ENCODE peak calls at places on chromosomes 16 and 17, in six cellular contexts. D is BE2C; V is tibial artery; W is epithelial cell of esophagus; U is CD8-positive, alpha-beta memory T cell; X is ovary. Y is an unnamed sample.

GRCh38 chr16:76389126-76389525 is 111.9 kb downstream of the CNTNAP4 start:
- DNase-seq in D (no peak), X (no peak), V (no peak), U (no peak), W (peak), Y (no peak)

GRCh38 chr17:40487371-40488020 is 13.9 kb downstream of the TNS4 start:
- DNase-seq in V (no peak), D (no peak), U (no peak), X (no peak), W (peak), Y (no peak)

GRCh38 chr16:78324649-78325274 is 225.3 kb downstream of the WWOX start:
- DNase-seq in W (no peak), V (no peak), D (no peak), U (no peak), X (no peak), Y (no peak)

GRCh38 chr16:68700120-68700519 is 37.0 kb upstream of the CDH1 start:
- DNase-seq in W (no peak), D (no peak), X (peak), U (no peak), V (no peak), Y (no peak)

GRCh38 chr16:15509593-15510520 is 75.5 kb downstream of the BMERB1 start:
- DNase-seq in U (peak), D (no peak), W (no peak), X (no peak), V (no peak), Y (no peak)

GRCh38 chr17:2029911-2030778 is at the start of gene DPH1:
- DNase-seq in W (peak), V (peak), U (peak), D (peak), X (peak), Y (peak)

GRCh38 chr17:78356163-78356713 is 3.6 kb downstream of the SOCS3 start:
- DNase-seq in X (no peak), D (no peak), W (peak), V (no peak), U (peak), Y (no peak)

GRCh38 chr16:64092284-64092683 is 1029.6 kb downstream of the CDH11 start:
- DNase-seq in V (no peak), U (no peak), D (no peak), X (no peak), W (peak), Y (no peak)

GRCh38 chr16:3819175-3819527 is 61.4 kb downstream of the CREBBP start:
- DNase-seq in D (no peak), V (no peak), X (no peak), U (no peak), W (no peak), Y (no peak)

GRCh38 chr16:86783626-86784266 is 205.4 kb downstream of the FOXL1 start:
- DNase-seq in D (no peak), X (no peak), U (no peak), W (peak), V (no peak), Y (no peak)

GRCh38 chr17:70110443-70110880 is 35.4 kb downstream of the KCNJ16 start:
- DNase-seq in V (no peak), X (no peak), W (peak), D (no peak), U (no peak), Y (no peak)

GRCh38 chr16:19809121-19809635 is 75.5 kb downstream of the GPRC5B start:
- DNase-seq in X (no peak), V (no peak), D (no peak), U (no peak), W (no peak), Y (no peak)

GRCh38 chr17:40065041-40065770 is 2.4 kb downstream of the THRA start:
- DNase-seq in W (no peak), V (no peak), D (no peak), X (peak), U (no peak), Y (no peak)

GRCh38 chr16:50472472-50472871 is 75.7 kb upstream of the NKD1 start:
- DNase-seq in V (no peak), X (no peak), U (no peak), D (no peak), W (no peak), Y (no peak)

GRCh38 chr16:82011199-82011641 is at the start of gene SDR42E1:
- DNase-seq in U (peak), V (no peak), X (no peak), W (peak), D (no peak), Y (no peak)

GRCh38 chr16:20016234-20016633 is 57.5 kb downstream of the GPR139 start:
- DNase-seq in V (no peak), W (no peak), X (no peak), U (no peak), D (no peak), Y (no peak)

GRCh38 chr17:8894673-8895578 is 27.5 kb upstream of the PIK3R6 start:
- DNase-seq in V (peak), X (no peak), W (peak), D (peak), U (no peak), Y (no peak)

GRCh38 chr16:52366997-52367396 is 179.9 kb downstream of the TOX3 start:
- DNase-seq in X (no peak), W (no peak), U (no peak), D (no peak), V (no peak), Y (no peak)

GRCh38 chr17:82007495-82008257 is 15.0 kb downstream of the CENPX start:
- DNase-seq in X (no peak), U (no peak), D (no peak), V (no peak), W (no peak), Y (no peak)

GRCh38 chr16:87222335-87222734 is 94.9 kb downstream of the C16orf95 start:
- DNase-seq in V (no peak), U (no peak), X (no peak), D (no peak), W (no peak), Y (no peak)

GRCh38 chr16:23895052-23895451 is 59.3 kb downstream of the PRKCB start:
- DNase-seq in X (no peak), W (no peak), D (no peak), V (no peak), U (no peak), Y (no peak)

GRCh38 chr17:6710317-6710716 is 2.9 kb downstream of the SLC13A5 start:
- DNase-seq in W (no peak), X (no peak), U (no peak), V (no peak), D (no peak), Y (no peak)

GRCh38 chr16:86740817-86741799 is 162.8 kb downstream of the FOXL1 start:
- DNase-seq in U (no peak), V (peak), D (no peak), W (peak), X (no peak), Y (peak)

GRCh38 chr16:81873843-81874752 is 95.0 kb downstream of the PLCG2 start:
- DNase-seq in U (peak), V (no peak), X (no peak), W (peak), D (peak), Y (no peak)

GRCh38 chr17:57264250-57264649 is 7.9 kb downstream of the MSI2 start:
- DNase-seq in U (no peak), W (no peak), X (no peak), D (no peak), V (no peak), Y (no peak)

GRCh38 chr17:70313450-70313849 is 144.1 kb downstream of the KCNJ2 start:
- DNase-seq in U (no peak), D (no peak), W (no peak), V (no peak), X (no peak), Y (no peak)

GRCh38 chr17:33451221-33451620 is 158.1 kb upstream of the ASIC2 start:
- DNase-seq in U (no peak), V (no peak), X (no peak), D (no peak), W (no peak), Y (no peak)

GRCh38 chr17:17567114-17567513 is 24.4 kb downstream of the PEMT start:
- DNase-seq in U (no peak), V (no peak), X (no peak), W (no peak), D (no peak), Y (no peak)

GRCh38 chr16:31484491-31485171 is 1.7 kb downstream of the SLC5A2 start:
- DNase-seq in V (no peak), U (no peak), W (no peak), D (no peak), X (peak), Y (no peak)

GRCh38 chr16:53209489-53209888 is 154.7 kb downstream of the CHD9 start:
- DNase-seq in X (no peak), U (no peak), W (no peak), D (no peak), V (no peak), Y (no peak)

GRCh38 chr16:56300901-56301351 is 109.6 kb downstream of the GNAO1 start:
- DNase-seq in V (no peak), X (no peak), D (no peak), U (no peak), W (no peak), Y (no peak)

GRCh38 chr16:50591800-50592771 is 43.9 kb downstream of the NKD1 start:
- DNase-seq in X (peak), W (no peak), U (no peak), D (no peak), V (peak), Y (peak)

GRCh38 chr16:69463876-69464275 is 39.5 kb downstream of the CYB5B start:
- DNase-seq in V (no peak), U (no peak), X (no peak), D (no peak), W (no peak), Y (no peak)

GRCh38 chr16:67053767-67054334 is 24.9 kb downstream of the CBFB start:
- DNase-seq in W (peak), V (no peak), U (no peak), D (no peak), X (no peak), Y (no peak)

GRCh38 chr17:49996495-49997255 is 1.7 kb upstream of the DLX3 start:
- DNase-seq in V (peak), W (no peak), U (peak), X (peak), D (peak), Y (no peak)

GRCh38 chr16:67186550-67186950 is 2.8 kb upstream of the MATCAP1 start:
- DNase-seq in V (no peak), U (no peak), W (peak), D (no peak), X (peak), Y (no peak)

GRCh38 chr17:9022553-9023388 is 1.5 kb downstream of the NTN1 start:
- DNase-seq in V (peak), D (no peak), X (no peak), U (no peak), W (peak), Y (no peak)

GRCh38 chr17:60359415-60359814 is 32.5 kb downstream of the USP32 start:
- DNase-seq in U (no peak), V (no peak), X (no peak), W (no peak), D (no peak), Y (no peak)

GRCh38 chr16:79943738-79944137 is 343.2 kb upstream of the MAF start:
- DNase-seq in W (peak), V (no peak), X (no peak), U (no peak), D (no peak), Y (no peak)

GRCh38 chr17:75270966-75271232 is at the start of gene MIF4GD:
- DNase-seq in D (no peak), V (no peak), U (no peak), X (no peak), W (no peak), Y (no peak)

DNA sequence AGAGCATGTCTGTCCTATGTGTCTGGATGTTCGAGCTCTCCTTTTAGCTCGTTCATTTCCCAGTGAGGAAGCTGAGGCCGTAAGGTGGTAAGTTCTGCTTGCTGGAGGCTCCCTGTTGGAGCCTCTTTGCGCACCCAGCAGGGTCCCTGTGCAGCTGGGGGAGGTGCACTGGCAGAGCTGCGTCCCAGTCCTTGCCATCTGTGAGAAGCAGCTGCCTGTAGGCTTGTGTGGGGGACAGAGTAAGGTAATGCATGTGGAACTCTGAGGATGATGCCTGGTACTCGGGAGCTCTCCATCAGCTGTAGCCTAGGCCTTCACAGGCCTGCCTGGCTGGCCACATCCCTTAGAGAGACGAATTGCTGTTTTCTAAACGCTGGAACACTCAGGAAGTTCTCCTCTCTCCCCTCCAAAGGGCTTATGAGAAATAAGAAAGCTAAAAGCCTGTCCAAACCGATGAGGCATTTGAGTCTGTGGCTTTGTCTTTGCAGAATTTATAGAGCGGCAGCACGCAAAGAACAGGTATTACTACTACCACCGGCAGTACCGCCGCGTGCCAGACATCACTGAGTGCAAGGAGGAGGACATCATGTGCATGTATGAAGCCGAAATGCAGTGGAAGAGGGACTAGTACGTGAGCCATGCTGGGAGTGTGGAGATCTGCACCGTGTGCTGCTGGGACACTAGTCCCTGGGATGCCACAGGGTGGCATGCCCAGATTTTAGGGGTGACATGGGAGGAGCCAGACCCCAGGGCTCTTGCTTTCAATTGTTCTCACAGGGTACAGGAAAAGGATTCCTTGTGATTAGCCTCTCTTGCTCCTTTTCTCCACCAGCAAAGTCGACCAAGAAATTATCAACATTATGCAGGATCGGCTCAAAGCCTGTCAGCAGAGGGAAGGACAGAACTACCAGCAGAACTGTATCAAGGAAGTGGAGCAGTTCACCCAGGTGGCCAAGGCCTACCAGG is 1.6 kb downstream of the NDUFB10 start:
- DNase-seq in V (no peak), D (peak), X (peak), U (no peak), W (peak), Y (no peak)
- H3K4me3 ChIP-seq in V (no peak), D (peak), X (peak), U (peak), W (peak), Y (no peak)

DNA sequence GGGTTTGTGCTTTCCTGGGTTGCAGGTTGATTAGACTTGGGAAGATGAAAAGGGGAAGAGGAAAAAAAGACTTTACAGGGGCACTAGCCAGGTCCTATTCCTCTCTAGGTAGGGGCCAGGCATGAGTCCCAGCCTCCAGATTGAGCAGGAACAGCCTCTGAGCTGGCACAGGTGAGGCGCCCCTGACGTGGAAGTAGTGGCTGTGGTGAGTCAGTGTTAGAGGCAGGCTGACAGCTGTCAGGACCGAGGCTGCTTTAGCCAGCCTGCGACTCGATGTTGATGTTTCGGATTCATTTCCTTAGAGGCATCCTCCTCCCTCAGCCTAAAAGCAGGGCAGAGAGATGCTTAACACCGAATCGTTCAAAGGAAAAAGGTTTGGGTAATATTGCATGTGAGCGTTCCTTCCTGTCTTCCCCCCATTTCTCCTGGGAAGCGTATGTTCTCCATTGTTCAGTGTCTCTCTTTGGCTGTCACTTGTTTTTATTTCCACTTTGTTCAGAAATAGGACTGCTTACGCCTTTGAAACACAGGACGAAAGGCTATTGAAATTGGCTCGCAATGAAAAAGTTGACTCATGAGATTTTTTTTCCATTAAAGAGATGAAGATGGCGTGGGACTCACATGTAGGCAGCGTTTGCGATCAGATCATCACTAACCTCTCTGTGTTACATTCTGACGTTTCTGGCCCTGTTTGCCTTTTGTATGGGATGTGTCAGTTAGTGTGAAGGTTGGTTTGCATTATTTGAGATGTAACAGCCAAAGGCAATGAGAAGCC is 1.2 kb downstream of the KIAA0513 start:
- DNase-seq in U (peak), D (peak), W (peak), V (peak), X (peak), Y (no peak)
- H3K4me3 ChIP-seq in U (peak), D (peak), W (peak), V (peak), X (peak), Y (peak)

GRCh38 chr16:89621136-89621697 is 7.8 kb downstream of the DPEP1 start:
- DNase-seq in X (no peak), W (no peak), D (no peak), V (no peak), U (no peak), Y (no peak)

GRCh38 chr16:89623511-89624232 is 10.2 kb downstream of the DPEP1 start:
- DNase-seq in V (no peak), D (peak), U (no peak), X (no peak), W (no peak), Y (no peak)

GRCh38 chr16:89619880-89620279 is 6.4 kb downstream of the DPEP1 start:
- DNase-seq in U (no peak), X (no peak), D (no peak), W (no peak), V (no peak), Y (no peak)

GRCh38 chr16:89620406-89620841 is 7.0 kb downstream of the DPEP1 start:
- DNase-seq in X (no peak), U (no peak), V (no peak), W (no peak), D (no peak), Y (no peak)

DNA sequence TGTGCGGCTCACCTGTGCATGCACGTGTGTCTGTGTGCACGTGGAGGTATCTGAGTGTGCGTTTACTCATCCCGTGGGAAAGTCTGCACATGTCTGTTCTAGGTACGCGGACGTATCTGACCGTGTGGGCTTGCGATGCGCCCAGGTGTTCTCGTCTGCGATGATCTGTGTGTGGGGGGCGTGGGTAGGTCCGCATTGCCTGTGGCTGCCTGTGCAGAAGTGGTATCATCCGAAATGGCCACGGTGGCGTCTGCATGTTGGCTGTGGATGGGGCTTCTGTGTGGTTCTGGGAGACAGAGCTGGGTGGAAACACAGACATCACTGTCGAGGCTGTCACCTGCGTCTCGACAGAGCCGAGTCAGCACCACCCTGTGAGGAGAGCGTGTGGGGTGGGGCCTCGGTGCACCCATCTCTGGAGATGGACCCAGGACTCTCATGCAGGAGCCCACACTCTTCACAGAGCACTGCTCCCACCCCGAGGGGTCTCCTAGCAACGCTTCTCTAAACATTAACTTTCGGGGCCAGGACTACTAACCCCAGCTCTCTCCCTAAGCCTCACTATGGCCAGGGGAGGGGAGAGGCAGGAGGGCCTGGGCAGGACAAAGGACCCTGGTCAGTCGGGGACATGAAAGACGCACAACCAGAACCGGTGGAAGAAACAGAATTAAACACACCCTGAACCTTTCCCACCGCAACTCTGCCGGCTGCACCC is 8.4 kb downstream of the DPEP1 start:
- DNase-seq in D (no peak), U (no peak), X (no peak), W (no peak), V (no peak), Y (no peak)
- H3K4me3 ChIP-seq in D (no peak), U (no peak), X (no peak), W (no peak), V (no peak), Y (no peak)

DNA sequence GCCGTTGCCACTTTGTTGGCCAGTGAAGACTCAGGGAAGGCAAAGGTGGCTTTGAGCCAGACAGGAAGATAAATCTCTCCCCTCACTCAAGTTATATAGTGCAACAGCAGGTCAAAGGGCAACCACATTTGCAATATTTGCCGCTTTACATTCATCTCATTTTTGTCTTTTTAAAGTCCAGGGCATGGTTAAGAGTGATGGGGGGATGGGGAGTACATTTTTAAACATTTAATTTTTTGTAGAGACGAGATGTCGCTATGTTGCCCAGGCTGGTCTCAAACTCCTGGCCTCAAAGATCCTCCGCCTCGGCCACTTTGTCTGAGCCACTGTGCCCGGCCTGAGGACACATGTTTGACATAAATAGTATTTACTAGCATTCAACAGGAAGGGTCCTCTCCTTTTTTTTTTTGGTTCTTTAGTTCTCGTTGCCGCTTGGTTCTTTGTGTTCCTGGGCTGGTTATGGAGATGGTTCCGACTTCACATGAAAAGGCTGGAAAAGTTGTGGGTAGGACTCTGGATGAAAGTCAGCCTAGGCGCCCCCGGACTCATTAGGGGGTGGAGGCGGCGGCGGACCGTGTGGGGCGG is 95.7 kb downstream of the RAB11FIP4 start:
- DNase-seq in W (no peak), U (no peak), V (no peak), D (no peak), X (no peak), Y (no peak)
- H3K4me3 ChIP-seq in W (peak), U (peak), V (peak), D (peak), X (peak), Y (peak)

GRCh38 chr17:72683506-72684404 is 408.7 kb downstream of the SLC39A11 start:
- DNase-seq in W (peak), D (peak), V (peak), X (no peak), U (no peak), Y (no peak)
- H3K4me3 ChIP-seq in W (no peak), D (no peak), V (no peak), X (no peak), U (no peak), Y (no peak)

Y was measured in right atrium auricular region.